ENCODE peak calls at places on chromosomes 1 and 21, in six cellular contexts. K, Q, E, S, V and D are unnamed samples. For H3K27me3, the result is how much of the 10 kb centered on the place peaks cover.

GRCh38 chr1:241591317-241591716 is 48.9 kb downstream of the CHML start:
- DNase-seq in K (peak), Q (no peak), E (peak), S (no peak), V (peak), D (no peak)

GRCh38 chr1:169601096-169601881 is 15.0 kb upstream of the F5 start:
- DNase-seq in K (peak), Q (no peak), E (no peak), S (no peak), V (peak), D (no peak)

GRCh38 chr1:227487606-227488005 is 75.8 kb upstream of the ZNF678 start:
- DNase-seq in K (no peak), Q (no peak), E (no peak), S (no peak), V (no peak), D (no peak)

GRCh38 chr1:90434460-90434859 is 282.6 kb downstream of the BARHL2 start:
- DNase-seq in K (peak), Q (no peak), E (no peak), S (no peak), V (no peak), D (no peak)

GRCh38 chr1:6447016-6447817 is 18.8 kb downstream of the TNFRSF25 start:
- DNase-seq in K (no peak), Q (no peak), E (no peak), S (no peak), V (no peak), D (no peak)

GRCh38 chr1:90045853-90046563 is 51.1 kb downstream of the ZNF326 start:
- DNase-seq in K (peak), Q (no peak), E (no peak), S (no peak), V (no peak), D (no peak)

GRCh38 chr1:84375965-84376910 is 22.0 kb upstream of the DNASE2B start:
- DNase-seq in K (no peak), Q (no peak), E (no peak), S (no peak), V (no peak), D (no peak)

GRCh38 chr21:42272109-42272962 is 42.9 kb downstream of the TFF3 start:
- DNase-seq in K (no peak), Q (no peak), E (no peak), S (no peak), V (no peak), D (no peak)

GRCh38 chr1:98197356-98197755 is 276.5 kb upstream of the DPYD start:
- DNase-seq in K (no peak), Q (no peak), E (no peak), S (no peak), V (no peak), D (no peak)

GRCh38 chr1:179029293-179029692 is 3.6 kb downstream of the FAM20B start:
- DNase-seq in K (no peak), Q (no peak), E (no peak), S (no peak), V (no peak), D (no peak)

GRCh38 chr21:26756491-26757159 is 88.6 kb downstream of the ADAMTS1 start:
- DNase-seq in K (no peak), Q (no peak), E (no peak), S (no peak), V (peak), D (no peak)

GRCh38 chr1:230976825-230977747 is 1.6 kb downstream of the TTC13 start:
- DNase-seq in K (no peak), Q (no peak), E (no peak), S (no peak), V (no peak), D (no peak)

GRCh38 chr1:232221790-232222499 is 408.0 kb downstream of the SIPA1L2 start:
- DNase-seq in K (peak), Q (no peak), E (no peak), S (no peak), V (peak), D (no peak)

GRCh38 chr1:224262373-224263054 is 67.5 kb downstream of the NVL start:
- DNase-seq in K (no peak), Q (no peak), E (no peak), S (no peak), V (no peak), D (no peak)

GRCh38 chr21:28605138-28605537 is 387.5 kb downstream of the LTN1 start:
- DNase-seq in K (no peak), Q (no peak), E (no peak), S (no peak), V (no peak), D (no peak)

GRCh38 chr1:64378826-64379225 is 91.1 kb upstream of the CACHD1 start:
- DNase-seq in K (no peak), Q (no peak), E (no peak), S (no peak), V (no peak), D (no peak)

GRCh38 chr1:24293392-24294227 is 25.5 kb upstream of the GRHL3 start:
- DNase-seq in K (no peak), Q (no peak), E (no peak), S (no peak), V (peak), D (no peak)

GRCh38 chr1:24295547-24295946 is 23.6 kb upstream of the GRHL3 start:
- DNase-seq in K (no peak), Q (no peak), E (no peak), S (no peak), V (no peak), D (no peak)

GRCh38 chr1:24292887-24293286 is 26.3 kb upstream of the GRHL3 start:
- DNase-seq in K (no peak), Q (no peak), E (no peak), S (no peak), V (no peak), D (no peak)

GRCh38 chr1:24294228-24294672 is 24.9 kb upstream of the GRHL3 start:
- DNase-seq in K (peak), Q (peak), E (no peak), S (no peak), V (peak), D (no peak)

GRCh38 chr1:24294757-24295371 is 24.3 kb upstream of the GRHL3 start:
- DNase-seq in K (peak), Q (peak), E (peak), S (no peak), V (peak), D (peak)
- TF ChIP-seq CTCF in K (no peak), Q (no peak), E (no peak), S (no peak), V (no peak), D (no peak)

DNA sequence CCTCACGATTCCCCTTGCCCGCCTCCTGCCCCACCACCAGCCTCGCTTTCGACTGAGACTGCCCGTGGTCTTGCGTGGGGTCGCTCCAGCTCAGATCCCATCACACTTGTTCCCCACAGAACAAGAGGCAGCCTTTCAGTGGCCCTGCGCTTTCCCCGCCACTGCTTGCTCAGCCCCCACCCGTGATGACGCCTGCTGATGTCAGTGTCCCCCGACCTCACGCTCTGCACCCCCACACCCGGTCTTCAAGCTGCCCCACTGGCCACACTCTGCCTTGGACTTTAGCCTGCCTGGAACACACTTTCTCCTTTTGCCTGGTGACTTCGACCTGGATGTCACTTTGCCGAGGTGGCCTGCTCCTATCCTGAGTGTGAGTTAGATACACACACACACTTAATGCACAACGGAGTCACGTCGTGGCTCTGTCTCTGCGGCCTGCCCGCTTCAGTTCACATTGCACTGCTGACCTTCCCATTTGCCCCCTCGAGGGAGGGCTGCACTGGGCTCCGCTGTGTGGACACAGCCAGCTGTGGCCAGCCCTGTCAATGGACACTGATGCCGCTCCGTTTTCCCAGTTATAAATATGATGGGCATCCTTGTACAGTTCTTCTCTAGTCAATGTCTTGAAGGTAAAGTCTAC is 13.0 kb downstream of the AGPAT3 start:
- DNase-seq in K (no peak), Q (no peak), E (peak), S (no peak), V (no peak), D (no peak)
- H3K27me3 ChIP-seq in K (under half), Q (under half), E (under half), S (under half), V (under half), D (under half)

GRCh38 chr21:46425061-46425460 is 33.6 kb upstream of the DIP2A start:
- DNase-seq in K (no peak), Q (no peak), E (no peak), S (no peak), V (no peak), D (no peak)

GRCh38 chr21:46425566-46425965 is 33.1 kb upstream of the DIP2A start:
- DNase-seq in K (no peak), Q (no peak), E (no peak), S (no peak), V (no peak), D (no peak)

GRCh38 chr21:46427516-46427915 is 31.2 kb upstream of the DIP2A start:
- DNase-seq in K (no peak), Q (no peak), E (no peak), S (no peak), V (no peak), D (no peak)

GRCh38 chr21:46428286-46428685 is 30.4 kb upstream of the DIP2A start:
- DNase-seq in K (no peak), Q (no peak), E (no peak), S (no peak), V (no peak), D (no peak)

GRCh38 chr21:46426313-46427046 is 32.2 kb upstream of the DIP2A start:
- DNase-seq in K (no peak), Q (no peak), E (no peak), S (no peak), V (no peak), D (no peak)
- TF ChIP-seq CTCF in K (no peak), Q (no peak), E (no peak), S (no peak), V (no peak), D (no peak)

DNA sequence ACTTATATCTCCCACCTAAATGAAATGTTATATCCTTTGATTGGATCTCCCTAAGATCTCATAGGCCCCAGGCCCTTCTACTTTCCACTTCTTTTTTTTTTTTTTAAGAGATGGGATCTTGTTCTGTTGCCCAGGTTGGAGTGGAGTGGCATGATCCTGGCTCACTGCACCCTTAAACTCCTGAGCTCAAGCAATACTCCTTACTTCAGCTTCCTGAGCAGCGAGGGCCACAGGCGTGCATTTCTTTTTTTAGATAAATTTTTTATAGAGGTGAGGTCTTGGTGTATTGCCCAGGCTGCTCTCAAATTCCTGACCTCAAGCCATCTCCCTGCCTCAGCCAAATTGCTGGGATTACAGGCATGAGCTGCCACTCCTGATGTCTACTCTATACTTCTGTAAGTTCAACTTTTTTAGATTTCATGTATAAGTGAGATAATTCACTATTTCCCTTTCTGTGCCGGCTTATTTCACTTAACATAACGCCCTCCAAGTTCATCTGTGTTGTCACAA is 987.5 kb upstream of the NCAM2 start:
- DNase-seq in K (no peak), Q (no peak), E (no peak), S (no peak), V (no peak), D (no peak)
- H3K27me3 ChIP-seq in K (under half), Q (under half), E (under half), S (under half), V (under half), D (under half)

GRCh38 chr1:194342484-194343262 is 1156.3 kb upstream of the B3GALT2 start:
- DNase-seq in K (no peak), Q (no peak), E (no peak), S (no peak), V (no peak), D (no peak)
- TF ChIP-seq CTCF in K (no peak), Q (no peak), E (no peak), S (no peak), V (peak), D (no peak)

GRCh38 chr1:36523230-36523495 is 40.5 kb upstream of the CSF3R start:
- DNase-seq in K (no peak), Q (no peak), E (no peak), S (no peak), V (no peak), D (no peak)

GRCh38 chr1:36524359-36525062 is 41.8 kb upstream of the CSF3R start:
- DNase-seq in K (no peak), Q (no peak), E (no peak), S (no peak), V (no peak), D (no peak)

GRCh38 chr1:36525166-36525565 is 42.5 kb upstream of the CSF3R start:
- DNase-seq in K (no peak), Q (no peak), E (no peak), S (no peak), V (no peak), D (no peak)

GRCh38 chr1:36522461-36523229 is 39.9 kb upstream of the CSF3R start:
- DNase-seq in K (no peak), Q (no peak), E (no peak), S (no peak), V (no peak), D (no peak)

GRCh38 chr1:36523850-36524249 is 41.1 kb upstream of the CSF3R start:
- DNase-seq in K (no peak), Q (no peak), E (no peak), S (no peak), V (no peak), D (no peak)
- H3K27me3 ChIP-seq in K (under half), Q (under half), E (under half), S (under half), V (under half), D (under half)